ENCODE peak calls at places on chromosomes 16 and 17, in five cellular contexts. U is CD4-positive, alpha-beta T cell; R is cardiac muscle cell; B is psoas muscle; I is A549. L is an unnamed sample.

GRCh38 chr17:74758846-74759163 is 10.4 kb downstream of the NHERF1 start:
- DNase-seq in U (no peak), R (no peak), B (no peak), I (peak; percentile 56), L (no peak)

GRCh38 chr16:74929636-74930035 is 55.3 kb downstream of the WDR59 start:
- DNase-seq in U (no peak), R (no peak), B (no peak), I (no peak), L (no peak)

GRCh38 chr16:87583453-87584131 is 18.7 kb upstream of the JPH3 start:
- DNase-seq in U (no peak), R (no peak), B (no peak), I (no peak), L (no peak)

GRCh38 chr17:83187782-83188311 is 108.4 kb downstream of the METRNL start:
- DNase-seq in U (no peak), R (no peak), B (no peak), I (no peak), L (no peak)

GRCh38 chr16:89729863-89730574 is 8.7 kb downstream of the ZNF276 start:
- DNase-seq in U (no peak), R (peak; percentile 66), B (no peak), I (no peak), L (peak; percentile 49)

GRCh38 chr17:72063262-72063661 is 57.6 kb upstream of the SOX9 start:
- DNase-seq in U (no peak), R (no peak), B (no peak), I (no peak), L (no peak)

GRCh38 chr17:2089021-2089422 is 34.1 kb downstream of the HIC1 start:
- DNase-seq in U (no peak), R (no peak), B (no peak), I (no peak), L (no peak)

GRCh38 chr17:21678451-21679081 is 13.8 kb upstream of the KCNJ18 start:
- DNase-seq in U (no peak), R (no peak), B (peak; percentile 14), I (no peak), L (no peak)

GRCh38 chr17:39754161-39754957 is 16.6 kb downstream of the GRB7 start:
- DNase-seq in U (peak; percentile 96), R (peak; percentile 88), B (peak; percentile 92), I (peak; percentile 95), L (peak; percentile 96)

GRCh38 chr16:19522369-19523159 is 666 bp upstream of the GDE1 start:
- DNase-seq in U (no peak), R (no peak), B (no peak), I (no peak), L (no peak)

GRCh38 chr17:37648555-37648954 is 5.3 kb upstream of the DDX52 start:
- DNase-seq in U (no peak), R (no peak), B (no peak), I (no peak), L (no peak)

GRCh38 chr17:7438050-7438614 is 1.2 kb upstream of the FGF11 start:
- DNase-seq in U (peak; percentile 63), R (peak; percentile 84), B (peak; percentile 76), I (no peak), L (peak; percentile 93)

GRCh38 chr17:2090804-2091534 is 36.1 kb downstream of the HIC1 start:
- DNase-seq in U (no peak), R (no peak), B (peak; percentile 67), I (peak; percentile 54), L (peak; percentile 87)

GRCh38 chr16:1764971-1765370 is 6.4 kb downstream of the NME3 start:
- DNase-seq in U (no peak), R (no peak), B (no peak), I (no peak), L (no peak)

GRCh38 chr17:2237521-2237921 is 66.1 kb downstream of the SMG6 start:
- DNase-seq in U (no peak), R (no peak), B (peak; percentile 65), I (no peak), L (no peak)

GRCh38 chr17:1039511-1040215 is 42.7 kb downstream of the TIMM22 start:
- DNase-seq in U (no peak), R (no peak), B (peak; percentile 78), I (no peak), L (peak; percentile 74)

GRCh38 chr16:20175358-20175757 is 101.7 kb upstream of the GPR139 start:
- DNase-seq in U (no peak), R (no peak), B (no peak), I (no peak), L (no peak)

GRCh38 chr17:79778504-79779087 is 648 bp downstream of the CBX2 start:
- DNase-seq in U (no peak), R (peak; percentile 58), B (no peak), I (no peak), L (peak; percentile 86)

GRCh38 chr16:68370221-68370920 is 59.6 kb downstream of the PRMT7 start:
- DNase-seq in U (no peak), R (no peak), B (no peak), I (no peak), L (no peak)

GRCh38 chr17:33927732-33928133 is 327.4 kb upstream of the CCL2 start:
- DNase-seq in U (no peak), R (peak; percentile 13), B (no peak), I (peak; percentile 10), L (no peak)

GRCh38 chr16:23976091-23977001 is 140.6 kb downstream of the PRKCB start:
- DNase-seq in U (no peak), R (no peak), B (no peak), I (no peak), L (no peak)

GRCh38 chr17:34979650-34980352 is 511 bp upstream of the LIG3 start:
- DNase-seq in U (no peak), R (no peak), B (no peak), I (no peak), L (no peak)

GRCh38 chr17:74373838-74374606 is 6.7 kb downstream of the GPR142 start:
- DNase-seq in U (no peak), R (no peak), B (no peak), I (no peak), L (no peak)

GRCh38 chr17:57535652-57536018 is 209.5 kb downstream of the CCDC182 start:
- DNase-seq in U (no peak), R (no peak), B (no peak), I (no peak), L (no peak)

GRCh38 chr17:75601057-75601987 is 13.7 kb downstream of the MYO15B start:
- DNase-seq in U (peak; percentile 37), R (peak; percentile 67), B (peak; percentile 46), I (peak; percentile 82), L (peak; percentile 98)

GRCh38 chr16:1014771-1015495 is 33.4 kb downstream of the SOX8 start:
- DNase-seq in U (no peak), R (peak; percentile 71), B (no peak), I (no peak), L (no peak)

GRCh38 chr17:80023261-80024205 is 12.1 kb downstream of the TBC1D16 start:
- DNase-seq in U (no peak), R (no peak), B (no peak), I (no peak), L (no peak)

GRCh38 chr16:68345958-68346635 is 35.3 kb downstream of the PRMT7 start:
- DNase-seq in U (no peak), R (no peak), B (no peak), I (no peak), L (no peak)

DNA sequence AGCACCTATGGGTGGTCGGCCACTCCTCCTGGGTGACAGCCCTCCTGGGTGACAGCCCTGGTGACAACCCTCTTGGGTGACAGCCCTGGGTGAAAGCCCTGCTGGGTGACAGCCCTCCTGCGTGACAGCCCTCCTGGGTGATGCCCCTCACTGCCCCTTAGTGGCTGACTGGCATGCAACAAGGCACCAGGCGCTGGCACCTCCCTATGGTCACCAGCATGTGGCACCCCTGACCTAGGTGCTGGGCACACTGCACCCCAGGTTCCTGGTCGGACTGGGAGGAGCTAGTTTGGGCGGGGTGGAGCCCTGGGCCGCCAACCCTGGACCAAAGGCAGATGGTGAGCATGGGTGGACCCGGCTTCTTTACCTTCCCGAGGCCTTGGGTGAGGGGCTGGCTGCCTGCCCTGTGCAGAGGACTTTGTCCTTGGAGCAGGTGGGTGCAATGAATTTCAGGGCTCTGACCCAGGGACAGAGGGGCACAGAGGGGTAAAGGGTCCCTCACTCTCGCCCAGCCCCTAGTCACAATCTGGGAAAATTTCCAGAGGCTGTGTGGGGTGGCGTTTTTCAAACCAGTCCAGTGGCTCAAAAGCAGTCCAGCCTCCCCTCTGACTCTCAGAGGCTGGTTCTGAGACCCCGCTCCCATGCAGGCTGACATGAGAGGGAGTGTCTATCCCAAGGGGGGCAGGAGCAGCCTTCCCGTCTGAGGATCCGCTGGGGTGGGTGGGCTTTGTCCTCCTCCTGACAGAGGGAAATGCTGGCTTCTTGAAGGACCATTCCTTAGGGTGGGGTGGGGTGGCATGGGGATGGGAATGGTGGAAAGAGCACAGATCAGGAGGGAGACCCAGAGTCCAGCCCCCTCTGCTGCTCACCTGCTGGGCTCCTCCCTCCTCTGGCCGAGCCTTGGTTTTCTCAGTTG is 25.9 kb upstream of the TNFRSF13B start:
- DNase-seq in U (peak; percentile 62), R (peak; percentile 36), B (no peak), I (peak; percentile 67), L (no peak)
- TF ChIP-seq CTCF in U (no peak), R (no peak), B (no peak), I (peak; percentile 73), L (no peak)

DNA sequence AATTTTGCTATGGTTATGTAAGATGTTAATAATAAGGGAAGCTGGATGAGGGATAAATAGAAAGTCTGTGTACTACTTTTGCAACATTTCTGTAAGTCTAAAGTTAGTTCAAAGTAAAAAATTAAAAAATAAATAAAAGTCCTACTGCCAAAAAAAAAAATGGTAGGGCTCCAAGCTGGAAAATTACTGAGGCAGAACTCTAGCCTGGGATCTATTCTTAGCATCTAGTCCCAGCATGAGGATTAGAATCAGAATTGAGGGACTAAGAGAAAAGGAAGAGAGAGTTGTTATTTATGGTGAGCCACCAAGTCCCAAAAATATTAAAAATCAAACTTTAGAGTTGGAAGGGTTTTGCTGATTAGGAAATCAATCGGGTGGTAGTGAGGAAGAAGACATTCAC is 110.3 kb downstream of the CYB561 start:
- DNase-seq in U (no peak), R (no peak), B (no peak), I (no peak), L (no peak)
- H3K27ac ChIP-seq in U (no peak overlapping the region), R (no peak overlapping the region), B (peak overlapping the region; percentile 6), I (no peak overlapping the region), L (no peak overlapping the region)

DNA sequence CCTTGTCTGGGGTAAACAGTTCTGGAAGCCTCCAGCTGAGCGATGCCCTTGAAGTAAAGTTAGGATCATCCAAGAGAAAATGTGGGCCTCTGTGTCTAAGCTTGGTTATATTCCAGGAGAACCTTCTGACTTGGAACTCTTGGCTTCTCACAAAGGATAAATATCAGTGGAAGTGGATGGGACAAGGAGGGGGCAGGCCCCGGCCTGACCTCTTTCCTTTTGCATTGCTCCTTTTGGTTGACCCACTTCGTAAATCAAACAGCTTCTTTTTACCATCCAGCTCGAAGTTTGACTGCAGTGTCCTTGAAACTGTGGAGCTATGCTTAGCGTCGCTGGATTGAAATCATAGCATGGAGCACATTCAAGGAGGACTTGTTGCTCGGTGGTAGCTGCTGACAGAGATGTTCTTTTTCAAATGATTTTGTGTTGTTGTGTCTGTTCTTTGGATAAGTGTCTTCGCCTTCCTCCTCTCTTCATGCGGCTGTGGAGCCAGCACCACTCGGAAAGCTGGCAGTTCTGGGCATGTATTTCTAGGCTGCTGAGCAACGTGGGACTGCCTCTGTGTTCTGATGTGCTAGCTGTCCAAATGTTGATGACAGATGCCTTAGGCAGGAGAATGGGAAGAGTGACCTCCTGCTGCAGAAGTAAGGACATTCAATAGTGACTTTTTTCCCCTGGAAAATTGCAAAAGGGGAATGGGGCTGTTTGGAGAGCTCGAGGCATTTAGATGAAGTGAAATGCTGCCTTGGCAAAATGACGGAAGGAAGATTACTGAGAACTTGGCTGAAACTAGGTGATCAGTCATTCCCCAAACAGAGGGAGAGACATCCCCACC is 4.5 kb downstream of the MINK1 start:
- DNase-seq in U (no peak), R (no peak), B (no peak), I (no peak), L (no peak)
- TF ChIP-seq CTCF in U (no peak), R (no peak), B (no peak), I (no peak), L (no peak)

GRCh38 chr16:48321307-48322036 is 63.7 kb downstream of the SIAH1 start:
- DNase-seq in U (no peak), R (no peak), B (no peak), I (no peak), L (no peak)
- H3K27ac ChIP-seq in U (no peak overlapping the region), R (no peak overlapping the region), B (no peak overlapping the region), I (no peak overlapping the region), L (no peak overlapping the region)